ENCODE peak calls at places on chromosomes 7 and 10, in eight cellular contexts. F is AG04449, I is left ventricle myocardium inferior, K is BE2C, D is tibial nerve, O is AG04450, U is esophagus squamous epithelium, H is adrenal gland. W is an unnamed sample.

GRCh38 chr7:3861371-3861770 is 560.3 kb downstream of the SDK1 start:
- DNase-seq in F (no peak), I (no peak), K (no peak), D (no peak), O (no peak), U (no peak), H (no peak), W (peak)

GRCh38 chr10:84375011-84375410 is 46.6 kb downstream of the CCSER2 start:
- DNase-seq in F (peak), I (no peak), K (peak), D (no peak), O (peak), U (no peak), H (peak), W (peak)

GRCh38 chr7:23808421-23808820 is 98.4 kb downstream of the STK31 start:
- DNase-seq in F (no peak), I (no peak), K (no peak), D (no peak), O (no peak), U (no peak), H (no peak), W (no peak)

GRCh38 chr7:132191418-132191817 is 384.9 kb downstream of the PLXNA4 start:
- DNase-seq in F (no peak), I (no peak), K (no peak), D (no peak), O (no peak), U (no peak), H (no peak), W (no peak)

GRCh38 chr10:129307141-129307540 is 159.9 kb upstream of the MGMT start:
- DNase-seq in F (no peak), I (no peak), K (no peak), D (no peak), O (no peak), U (no peak), H (no peak), W (peak)

GRCh38 chr7:130242198-130243014 is 24.3 kb upstream of the CPA2 start:
- DNase-seq in F (peak), I (peak), K (peak), D (peak), O (peak), U (no peak), H (peak), W (peak)

GRCh38 chr7:97133166-97133565 is 15.7 kb downstream of the SDHAF3 start:
- DNase-seq in F (no peak), I (no peak), K (no peak), D (no peak), O (no peak), U (no peak), H (no peak), W (no peak)

GRCh38 chr7:33901199-33901598 is 4.1 kb upstream of the BMPER start:
- DNase-seq in F (no peak), I (no peak), K (no peak), D (no peak), O (no peak), U (no peak), H (no peak), W (peak)

GRCh38 chr7:80593869-80594587 is 44.4 kb upstream of the CD36 start:
- DNase-seq in F (no peak), I (peak), K (no peak), D (no peak), O (no peak), U (no peak), H (peak), W (peak)

GRCh38 chr7:674454-675410 is 51.8 kb upstream of the DNAAF5 start:
- DNase-seq in F (no peak), I (no peak), K (no peak), D (no peak), O (no peak), U (no peak), H (peak), W (peak)

GRCh38 chr7:129522971-129523340 is 20.6 kb downstream of the SMKR1 start:
- DNase-seq in F (no peak), I (no peak), K (no peak), D (no peak), O (no peak), U (no peak), H (no peak), W (no peak)

GRCh38 chr10:43869669-43870322 is 221.1 kb upstream of the ZNF32 start:
- DNase-seq in F (no peak), I (no peak), K (no peak), D (no peak), O (no peak), U (no peak), H (no peak), W (no peak)

GRCh38 chr7:73706122-73707044 is 13.1 kb downstream of the STX1A start:
- DNase-seq in F (no peak), I (no peak), K (no peak), D (no peak), O (no peak), U (no peak), H (no peak), W (no peak)

GRCh38 chr10:16843252-16843870 is 26.1 kb upstream of the RSU1 start:
- DNase-seq in F (no peak), I (no peak), K (no peak), D (no peak), O (peak), U (no peak), H (peak), W (peak)

GRCh38 chr10:69968830-69969229 is 83.8 kb upstream of the MACROH2A2 start:
- DNase-seq in F (no peak), I (no peak), K (peak), D (no peak), O (no peak), U (no peak), H (no peak), W (peak)

GRCh38 chr7:76514926-76515325 is 4.6 kb downstream of the UPK3B start:
- DNase-seq in F (no peak), I (no peak), K (no peak), D (no peak), O (no peak), U (no peak), H (peak), W (no peak)

GRCh38 chr10:78134919-78135318 is 101.3 kb downstream of the RPS24 start:
- DNase-seq in F (no peak), I (no peak), K (peak), D (no peak), O (no peak), U (no peak), H (no peak), W (no peak)

GRCh38 chr7:80533287-80533686 is 21.4 kb upstream of the GNAT3 start:
- DNase-seq in F (no peak), I (no peak), K (no peak), D (no peak), O (no peak), U (no peak), H (no peak), W (peak)

GRCh38 chr7:55517191-55517633 is 55.1 kb downstream of the VOPP1 start:
- DNase-seq in F (no peak), I (no peak), K (no peak), D (no peak), O (no peak), U (no peak), H (no peak), W (no peak)

GRCh38 chr10:34861293-34862004 is 46.4 kb upstream of the PARD3 start:
- DNase-seq in F (no peak), I (peak), K (no peak), D (peak), O (no peak), U (no peak), H (no peak), W (peak)

GRCh38 chr7:157276731-157277562 is 59.9 kb upstream of the DNAJB6 start:
- DNase-seq in F (no peak), I (no peak), K (peak), D (no peak), O (no peak), U (no peak), H (peak), W (peak)

GRCh38 chr7:14196555-14196954 is 207.1 kb upstream of the ETV1 start:
- DNase-seq in F (no peak), I (no peak), K (no peak), D (no peak), O (no peak), U (no peak), H (no peak), W (peak)

GRCh38 chr7:85191383-85191782 is 4.5 kb upstream of the SEMA3D start:
- DNase-seq in F (no peak), I (no peak), K (no peak), D (no peak), O (no peak), U (no peak), H (no peak), W (peak)

GRCh38 chr7:51261117-51261835 is 55.3 kb downstream of the COBL start:
- DNase-seq in F (no peak), I (no peak), K (no peak), D (no peak), O (no peak), U (no peak), H (no peak), W (no peak)

GRCh38 chr10:13792011-13792410 is 205.2 kb downstream of the PRPF18 start:
- DNase-seq in F (no peak), I (peak), K (peak), D (no peak), O (no peak), U (no peak), H (peak), W (no peak)

GRCh38 chr10:53978292-53978691 is 822.7 kb downstream of the PCDH15 start:
- DNase-seq in F (no peak), I (no peak), K (no peak), D (no peak), O (no peak), U (no peak), H (no peak), W (no peak)

GRCh38 chr10:51698473-51699063 is 827 bp downstream of the CSTF2T start:
- DNase-seq in F (no peak), I (no peak), K (no peak), D (no peak), O (no peak), U (no peak), H (no peak), W (no peak)

GRCh38 chr10:69961168-69961863 is 91.3 kb upstream of the MACROH2A2 start:
- DNase-seq in F (no peak), I (no peak), K (no peak), D (no peak), O (no peak), U (no peak), H (no peak), W (peak)

GRCh38 chr7:2374830-2375728 is 20.5 kb downstream of the EIF3B start:
- DNase-seq in F (no peak), I (no peak), K (peak), D (no peak), O (no peak), U (no peak), H (no peak), W (no peak)

GRCh38 chr7:91128574-91129348 is 135.5 kb upstream of the FZD1 start:
- DNase-seq in F (no peak), I (no peak), K (no peak), D (no peak), O (no peak), U (no peak), H (no peak), W (no peak)

GRCh38 chr7:144565586-144565985 is 162.1 kb upstream of the NOBOX start:
- DNase-seq in F (no peak), I (no peak), K (no peak), D (no peak), O (no peak), U (no peak), H (no peak), W (no peak)

DNA sequence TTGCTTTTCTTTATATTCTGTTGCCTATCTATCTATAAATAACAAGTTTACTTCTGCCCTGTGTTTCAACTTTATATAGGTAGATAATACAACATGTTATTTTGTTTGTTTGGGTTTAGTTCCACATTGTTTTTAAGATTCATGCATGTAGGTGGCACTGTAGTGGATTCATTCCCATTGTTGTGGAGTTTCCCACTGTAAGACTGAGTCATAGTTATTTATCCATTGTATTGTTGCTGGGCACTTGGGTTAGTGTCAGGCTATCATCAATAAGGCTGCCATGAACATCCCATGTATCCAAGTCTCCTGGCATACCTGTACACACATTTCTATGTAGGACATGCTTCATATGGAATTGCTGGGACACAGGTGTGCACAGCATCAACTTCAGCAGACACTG is 127.7 kb downstream of the ARHGAP22 start:
- DNase-seq in F (no peak), I (no peak), K (no peak), D (no peak), O (no peak), U (no peak), H (no peak), W (no peak)
- TF ChIP-seq CTCF in F (no peak), I (no peak), K (no peak), D (no peak), O (no peak), U (no peak), H (no peak), W (no peak)

DNA sequence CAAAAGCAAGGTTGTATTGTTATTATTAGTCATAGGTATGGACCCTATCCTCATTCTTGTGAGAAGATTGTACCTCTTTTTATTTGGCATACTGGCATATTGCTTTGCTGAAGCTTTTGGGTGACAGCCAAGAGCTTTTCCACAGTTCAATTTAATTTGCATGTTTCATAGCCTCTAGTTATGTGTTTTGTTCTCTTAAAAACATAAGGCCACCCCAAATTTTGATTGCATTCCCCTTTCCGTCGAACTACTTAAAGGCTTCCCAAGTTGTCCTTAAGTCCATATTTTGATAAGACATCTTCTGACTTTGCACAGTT is 1.6 kb downstream of the MCU start:
- DNase-seq in F (no peak), I (no peak), K (no peak), D (no peak), O (no peak), U (no peak), H (no peak), W (no peak)
- H3K4me3 ChIP-seq in F (peak), I (peak), K (peak), D (peak), O (peak), U (peak), H (no peak), W (peak)

GRCh38 chr10:116648903-116649302 is 28.1 kb downstream of the PNLIPRP2 start:
- DNase-seq in F (no peak), I (no peak), K (no peak), D (no peak), O (no peak), U (no peak), H (no peak), W (no peak)
- TF ChIP-seq CTCF in F (no peak), I (no peak), K (no peak), D (no peak), O (no peak), U (no peak), H (no peak), W (no peak)

DNA sequence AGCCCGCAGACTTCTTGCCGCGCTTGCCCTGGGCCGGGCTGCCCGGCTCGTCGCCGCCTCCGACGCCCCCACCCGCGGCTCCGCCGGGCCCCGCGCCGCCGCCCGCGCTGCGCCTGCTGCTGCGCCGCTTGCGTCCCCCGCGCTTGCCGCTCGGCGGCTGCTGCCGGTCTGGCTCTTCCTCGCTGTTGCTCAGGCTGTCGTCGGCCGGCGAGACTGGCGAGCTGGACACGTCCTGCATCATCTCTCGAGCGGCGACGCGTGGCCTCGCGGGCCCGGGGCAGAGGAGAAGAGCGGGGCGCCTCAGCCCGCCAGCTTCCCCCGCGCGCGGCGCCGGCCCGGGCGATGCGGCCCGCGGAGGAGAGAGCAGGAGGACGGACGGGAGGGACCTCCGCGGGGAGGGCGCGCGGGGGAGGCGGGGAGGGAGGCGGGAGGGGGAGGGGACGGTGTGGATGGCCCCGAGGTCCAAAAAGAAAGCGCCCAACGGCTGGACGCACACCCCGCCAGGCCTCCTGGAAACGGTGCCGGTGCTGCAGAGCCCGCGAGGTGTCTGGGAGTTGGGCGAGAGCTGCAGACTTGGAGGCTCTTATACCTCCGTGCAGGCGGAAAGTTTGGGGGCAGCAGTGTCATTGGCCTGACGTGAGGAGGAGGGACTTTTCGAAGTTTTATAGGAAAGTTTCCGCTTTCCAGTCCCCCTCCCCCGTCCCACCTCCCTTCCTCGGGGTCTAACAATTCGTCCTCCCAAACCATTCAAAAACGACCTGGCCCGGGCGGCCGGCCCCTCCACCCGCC is at the start of gene TWIST1:
- DNase-seq in F (peak), I (peak), K (peak), D (peak), O (peak), U (no peak), H (peak), W (peak)
- H3K4me3 ChIP-seq in F (peak), I (peak), K (peak), D (peak), O (peak), U (peak), H (no peak), W (peak)

W was measured in cardiac fibroblast.